ENCODE peak calls at places on chromosomes 6 and 20, in seven cellular contexts. One of them, this sample, is unnamed. For H3K9me3, the result is how much of the 10 kb centered on the place peaks cover.

GRCh38 chr6:151391021-151391470 is 313 bp downstream of the ZBTB2 start:
- DNase-seq in heart right ventricle: peak
- DNase-seq in right atrium auricular region: no peak
- DNase-seq in CD8-positive, alpha-beta memory T cell: peak
- DNase-seq in ascending aorta: peak
- DNase-seq in cardiac muscle cell: peak
- DNase-seq in neural progenitor cell: peak
- DNase-seq in this sample: peak

GRCh38 chr6:89999995-90000825 is 105.9 kb downstream of the GJA10 start:
- DNase-seq in heart right ventricle: peak
- DNase-seq in right atrium auricular region: no peak
- DNase-seq in CD8-positive, alpha-beta memory T cell: no peak
- DNase-seq in ascending aorta: no peak
- DNase-seq in cardiac muscle cell: no peak
- DNase-seq in neural progenitor cell: no peak
- DNase-seq in this sample: no peak

GRCh38 chr6:157558049-157558448 is 177.1 kb downstream of the ZDHHC14 start:
- DNase-seq in heart right ventricle: no peak
- DNase-seq in right atrium auricular region: no peak
- DNase-seq in CD8-positive, alpha-beta memory T cell: no peak
- DNase-seq in ascending aorta: no peak
- DNase-seq in cardiac muscle cell: peak
- DNase-seq in neural progenitor cell: no peak
- DNase-seq in this sample: no peak

GRCh38 chr6:155495011-155495768 is 39.6 kb upstream of the NOX3 start:
- DNase-seq in heart right ventricle: peak
- DNase-seq in right atrium auricular region: peak
- DNase-seq in CD8-positive, alpha-beta memory T cell: no peak
- DNase-seq in ascending aorta: peak
- DNase-seq in cardiac muscle cell: peak
- DNase-seq in neural progenitor cell: peak
- DNase-seq in this sample: no peak

GRCh38 chr20:54197621-54198604 is 10.0 kb upstream of the PFDN4 start:
- DNase-seq in heart right ventricle: no peak
- DNase-seq in right atrium auricular region: no peak
- DNase-seq in CD8-positive, alpha-beta memory T cell: no peak
- DNase-seq in ascending aorta: no peak
- DNase-seq in cardiac muscle cell: no peak
- DNase-seq in neural progenitor cell: peak
- DNase-seq in this sample: no peak

GRCh38 chr6:3398755-3399671 is 57.8 kb downstream of the SLC22A23 start:
- DNase-seq in heart right ventricle: no peak
- DNase-seq in right atrium auricular region: no peak
- DNase-seq in CD8-positive, alpha-beta memory T cell: no peak
- DNase-seq in ascending aorta: no peak
- DNase-seq in cardiac muscle cell: no peak
- DNase-seq in neural progenitor cell: no peak
- DNase-seq in this sample: no peak

GRCh38 chr6:47242483-47243386 is 67.0 kb downstream of the TNFRSF21 start:
- DNase-seq in heart right ventricle: peak
- DNase-seq in right atrium auricular region: peak
- DNase-seq in CD8-positive, alpha-beta memory T cell: peak
- DNase-seq in ascending aorta: peak
- DNase-seq in cardiac muscle cell: peak
- DNase-seq in neural progenitor cell: peak
- DNase-seq in this sample: peak

GRCh38 chr20:48205281-48205782 is 420.1 kb upstream of the SULF2 start:
- DNase-seq in heart right ventricle: no peak
- DNase-seq in right atrium auricular region: no peak
- DNase-seq in CD8-positive, alpha-beta memory T cell: no peak
- DNase-seq in ascending aorta: no peak
- DNase-seq in cardiac muscle cell: no peak
- DNase-seq in neural progenitor cell: peak
- DNase-seq in this sample: no peak

GRCh38 chr20:11182715-11183114 is 508.9 kb upstream of the JAG1 start:
- DNase-seq in heart right ventricle: no peak
- DNase-seq in right atrium auricular region: no peak
- DNase-seq in CD8-positive, alpha-beta memory T cell: no peak
- DNase-seq in ascending aorta: no peak
- DNase-seq in cardiac muscle cell: no peak
- DNase-seq in neural progenitor cell: no peak
- DNase-seq in this sample: no peak

GRCh38 chr6:34520645-34521462 is 35.3 kb downstream of the SPDEF start:
- DNase-seq in heart right ventricle: no peak
- DNase-seq in right atrium auricular region: no peak
- DNase-seq in CD8-positive, alpha-beta memory T cell: no peak
- DNase-seq in ascending aorta: no peak
- DNase-seq in cardiac muscle cell: no peak
- DNase-seq in neural progenitor cell: no peak
- DNase-seq in this sample: no peak

GRCh38 chr20:62232194-62232593 is 6.1 kb upstream of the OSBPL2 start:
- DNase-seq in heart right ventricle: no peak
- DNase-seq in right atrium auricular region: no peak
- DNase-seq in CD8-positive, alpha-beta memory T cell: no peak
- DNase-seq in ascending aorta: no peak
- DNase-seq in cardiac muscle cell: no peak
- DNase-seq in neural progenitor cell: no peak
- DNase-seq in this sample: no peak

GRCh38 chr6:63525186-63525878 is 46.9 kb upstream of the LOC128125822 start:
- DNase-seq in heart right ventricle: no peak
- DNase-seq in right atrium auricular region: no peak
- DNase-seq in CD8-positive, alpha-beta memory T cell: no peak
- DNase-seq in ascending aorta: no peak
- DNase-seq in cardiac muscle cell: no peak
- DNase-seq in neural progenitor cell: no peak
- DNase-seq in this sample: no peak

GRCh38 chr6:3987576-3987975 is 91.4 kb downstream of the FAM217A start:
- DNase-seq in heart right ventricle: no peak
- DNase-seq in right atrium auricular region: no peak
- DNase-seq in CD8-positive, alpha-beta memory T cell: no peak
- DNase-seq in ascending aorta: no peak
- DNase-seq in cardiac muscle cell: no peak
- DNase-seq in neural progenitor cell: no peak
- DNase-seq in this sample: no peak

GRCh38 chr6:145836170-145836569 is 21.6 kb upstream of the FBXO30 start:
- DNase-seq in heart right ventricle: no peak
- DNase-seq in right atrium auricular region: no peak
- DNase-seq in CD8-positive, alpha-beta memory T cell: no peak
- DNase-seq in ascending aorta: no peak
- DNase-seq in cardiac muscle cell: no peak
- DNase-seq in neural progenitor cell: no peak
- DNase-seq in this sample: no peak

GRCh38 chr6:140915001-140915950 is 1217.4 kb upstream of the GJE1 start:
- DNase-seq in heart right ventricle: no peak
- DNase-seq in right atrium auricular region: no peak
- DNase-seq in CD8-positive, alpha-beta memory T cell: no peak
- DNase-seq in ascending aorta: no peak
- DNase-seq in cardiac muscle cell: no peak
- DNase-seq in neural progenitor cell: no peak
- DNase-seq in this sample: no peak

GRCh38 chr20:50691585-50692552 is 527 bp upstream of the RIPOR3 start:
- DNase-seq in heart right ventricle: no peak
- DNase-seq in right atrium auricular region: no peak
- DNase-seq in CD8-positive, alpha-beta memory T cell: no peak
- DNase-seq in ascending aorta: no peak
- DNase-seq in cardiac muscle cell: peak
- DNase-seq in neural progenitor cell: peak
- DNase-seq in this sample: no peak

GRCh38 chr6:22306741-22307466 is 10.1 kb upstream of the PRL start:
- DNase-seq in heart right ventricle: no peak
- DNase-seq in right atrium auricular region: no peak
- DNase-seq in CD8-positive, alpha-beta memory T cell: no peak
- DNase-seq in ascending aorta: no peak
- DNase-seq in cardiac muscle cell: no peak
- DNase-seq in neural progenitor cell: no peak
- DNase-seq in this sample: no peak

GRCh38 chr20:59177266-59178250 is 13.9 kb downstream of the ZNF831 start:
- DNase-seq in heart right ventricle: no peak
- DNase-seq in right atrium auricular region: peak
- DNase-seq in CD8-positive, alpha-beta memory T cell: peak
- DNase-seq in ascending aorta: no peak
- DNase-seq in cardiac muscle cell: no peak
- DNase-seq in neural progenitor cell: no peak
- DNase-seq in this sample: no peak

DNA sequence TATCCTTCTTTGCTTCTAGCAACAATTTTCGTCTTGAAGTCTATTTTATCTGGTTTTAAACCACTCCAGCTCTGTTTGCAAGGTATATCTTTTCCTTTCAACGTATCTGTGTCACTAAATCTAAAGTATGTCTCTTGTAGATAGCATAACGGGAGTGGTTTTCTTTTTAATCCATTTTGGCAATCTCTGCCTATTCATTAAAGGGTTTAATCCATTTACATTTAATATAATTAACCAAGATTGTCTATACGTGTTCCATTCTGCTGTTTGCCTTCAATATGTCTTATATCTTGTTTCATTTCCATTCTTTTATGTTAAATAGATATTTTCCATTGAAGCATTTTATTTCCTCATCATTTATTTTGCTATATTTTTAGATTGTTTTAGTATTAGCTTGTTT is 587.9 kb downstream of the C6orf118 start:
- DNase-seq in heart right ventricle: no peak
- DNase-seq in right atrium auricular region: no peak
- DNase-seq in CD8-positive, alpha-beta memory T cell: no peak
- DNase-seq in ascending aorta: no peak
- DNase-seq in cardiac muscle cell: no peak
- DNase-seq in neural progenitor cell: no peak
- DNase-seq in this sample: no peak
- H3K9me3 ChIP-seq in heart right ventricle: under half
- H3K9me3 ChIP-seq in right atrium auricular region: under half
- H3K9me3 ChIP-seq in CD8-positive, alpha-beta memory T cell: under half
- H3K9me3 ChIP-seq in ascending aorta: under half
- H3K9me3 ChIP-seq in cardiac muscle cell: under half
- H3K9me3 ChIP-seq in neural progenitor cell: under half
- H3K9me3 ChIP-seq in this sample: under half

DNA sequence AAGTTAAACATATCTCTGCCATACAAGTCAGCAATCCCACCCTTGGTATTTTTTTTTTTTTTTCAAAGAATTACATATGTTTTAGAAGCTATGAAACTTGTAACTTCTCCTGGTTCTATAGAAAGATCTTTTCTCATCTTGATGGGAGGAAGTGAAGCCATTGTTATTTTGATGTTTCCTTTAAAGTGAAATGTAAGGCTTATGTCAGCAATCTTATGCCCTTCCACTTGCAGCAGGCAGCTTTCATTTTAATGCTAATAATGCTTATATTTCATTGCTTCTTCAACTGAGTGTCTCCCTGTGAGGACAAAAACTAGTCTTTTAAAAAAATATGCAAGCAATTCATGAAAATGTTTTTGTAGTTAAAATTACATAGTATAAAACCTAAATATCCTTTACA is 1614.7 kb downstream of the KHDRBS2 start:
- DNase-seq in heart right ventricle: no peak
- DNase-seq in right atrium auricular region: no peak
- DNase-seq in CD8-positive, alpha-beta memory T cell: no peak
- DNase-seq in ascending aorta: no peak
- DNase-seq in cardiac muscle cell: no peak
- DNase-seq in neural progenitor cell: no peak
- DNase-seq in this sample: no peak
- H3K9me3 ChIP-seq in heart right ventricle: under half
- H3K9me3 ChIP-seq in right atrium auricular region: under half
- H3K9me3 ChIP-seq in CD8-positive, alpha-beta memory T cell: under half
- H3K9me3 ChIP-seq in ascending aorta: under half
- H3K9me3 ChIP-seq in cardiac muscle cell: under half
- H3K9me3 ChIP-seq in neural progenitor cell: under half
- H3K9me3 ChIP-seq in this sample: under half

GRCh38 chr20:60751826-60752225 is 500.2 kb upstream of the CDH4 start:
- DNase-seq in heart right ventricle: no peak
- DNase-seq in right atrium auricular region: no peak
- DNase-seq in CD8-positive, alpha-beta memory T cell: no peak
- DNase-seq in ascending aorta: no peak
- DNase-seq in cardiac muscle cell: no peak
- DNase-seq in neural progenitor cell: no peak
- DNase-seq in this sample: no peak

GRCh38 chr20:60748086-60748485 is 504.0 kb upstream of the CDH4 start:
- DNase-seq in heart right ventricle: no peak
- DNase-seq in right atrium auricular region: no peak
- DNase-seq in CD8-positive, alpha-beta memory T cell: no peak
- DNase-seq in ascending aorta: no peak
- DNase-seq in cardiac muscle cell: no peak
- DNase-seq in neural progenitor cell: no peak
- DNase-seq in this sample: no peak

GRCh38 chr20:60752741-60753420 is 499.2 kb upstream of the CDH4 start:
- DNase-seq in heart right ventricle: no peak
- DNase-seq in right atrium auricular region: no peak
- DNase-seq in CD8-positive, alpha-beta memory T cell: no peak
- DNase-seq in ascending aorta: no peak
- DNase-seq in cardiac muscle cell: no peak
- DNase-seq in neural progenitor cell: no peak
- DNase-seq in this sample: no peak

GRCh38 chr20:60750909-60751308 is 501.2 kb upstream of the CDH4 start:
- DNase-seq in heart right ventricle: no peak
- DNase-seq in right atrium auricular region: no peak
- DNase-seq in CD8-positive, alpha-beta memory T cell: no peak
- DNase-seq in ascending aorta: no peak
- DNase-seq in cardiac muscle cell: no peak
- DNase-seq in neural progenitor cell: no peak
- DNase-seq in this sample: no peak

DNA sequence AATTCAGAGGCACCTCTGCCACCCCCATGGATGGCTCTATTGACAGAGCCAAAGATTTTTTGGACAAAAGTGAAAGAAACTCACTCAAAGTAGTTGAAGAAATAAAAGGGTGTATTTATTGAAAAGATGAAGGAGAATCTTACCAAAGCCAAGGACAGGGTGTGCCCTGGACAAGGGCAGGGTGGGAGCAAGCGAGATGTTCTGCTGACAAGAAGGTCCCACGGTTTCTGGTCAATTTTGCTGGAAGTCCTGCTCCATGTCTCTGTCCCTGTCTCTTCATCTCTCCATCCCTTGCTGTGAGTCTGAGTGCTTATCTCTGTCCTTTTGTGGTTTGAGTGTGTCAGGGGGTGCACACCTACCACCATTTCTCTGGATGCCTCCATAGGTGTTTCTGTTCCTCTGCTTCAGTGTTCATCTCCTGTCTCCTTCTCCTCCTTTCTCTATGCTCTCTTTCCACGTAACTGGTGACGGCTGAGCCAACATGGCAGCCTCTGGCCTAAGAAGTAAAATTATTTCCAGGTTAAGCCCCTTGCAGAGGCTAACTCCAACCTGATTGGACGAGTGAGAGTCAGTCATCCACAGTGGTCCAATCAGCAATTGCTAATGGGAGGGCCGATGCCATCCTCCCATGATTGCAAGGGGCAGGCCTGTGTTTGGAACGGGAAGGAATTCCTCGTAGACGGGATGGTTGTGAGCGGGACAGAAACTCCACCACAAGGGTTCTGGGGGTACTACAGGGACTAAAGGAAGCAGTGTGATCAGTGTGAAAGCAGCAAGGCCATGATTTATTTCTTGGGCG is 502.1 kb upstream of the CDH4 start:
- DNase-seq in heart right ventricle: no peak
- DNase-seq in right atrium auricular region: no peak
- DNase-seq in CD8-positive, alpha-beta memory T cell: no peak
- DNase-seq in ascending aorta: no peak
- DNase-seq in cardiac muscle cell: no peak
- DNase-seq in neural progenitor cell: no peak
- DNase-seq in this sample: no peak
- H3K9me3 ChIP-seq in heart right ventricle: under half
- H3K9me3 ChIP-seq in right atrium auricular region: under half
- H3K9me3 ChIP-seq in CD8-positive, alpha-beta memory T cell: under half
- H3K9me3 ChIP-seq in ascending aorta: under half
- H3K9me3 ChIP-seq in cardiac muscle cell: under half
- H3K9me3 ChIP-seq in neural progenitor cell: under half
- H3K9me3 ChIP-seq in this sample: under half

GRCh38 chr6:32212076-32212760 is 11.6 kb downstream of the NOTCH4 start:
- DNase-seq in heart right ventricle: no peak
- DNase-seq in right atrium auricular region: no peak
- DNase-seq in CD8-positive, alpha-beta memory T cell: no peak
- DNase-seq in ascending aorta: no peak
- DNase-seq in cardiac muscle cell: no peak
- DNase-seq in neural progenitor cell: no peak
- DNase-seq in this sample: no peak
- H3K9me3 ChIP-seq in heart right ventricle: under half
- H3K9me3 ChIP-seq in right atrium auricular region: under half
- H3K9me3 ChIP-seq in CD8-positive, alpha-beta memory T cell: under half
- H3K9me3 ChIP-seq in ascending aorta: under half
- H3K9me3 ChIP-seq in cardiac muscle cell: under half
- H3K9me3 ChIP-seq in neural progenitor cell: under half
- H3K9me3 ChIP-seq in this sample: under half